ENCODE peak calls at places on chromosomes 1 and 21, in six cellular contexts. One of them, this sample, is unnamed.

GRCh38 chr21:15495965-15496364 is 233.8 kb upstream of the USP25 start:
- DNase-seq in HFF-Myc: peak; percentile 25
- DNase-seq in adrenal gland: no peak
- DNase-seq in LHCN-M2: peak; percentile 54
- DNase-seq in stimulated activated CD8-positive, alpha-beta memory T cell treated with anti-CD3 and anti-CD28 coated beads, Interleukin-4, amount 100 ng/mL, for 1 hour: no peak
- DNase-seq in stimulated activated naive CD8-positive, alpha-beta T cell treated with anti-CD3 and anti-CD28 coated beads, Interleukin-15, Interleukin-2, amounts not matched to agents 100 U/mL and 50 U/mL, for 24 hours: no peak
- DNase-seq in this sample: peak; percentile 6

GRCh38 chr1:205240118-205240517 is 12.4 kb downstream of the TMCC2 start:
- DNase-seq in HFF-Myc: no peak
- DNase-seq in adrenal gland: no peak
- DNase-seq in LHCN-M2: peak; percentile 76
- DNase-seq in stimulated activated CD8-positive, alpha-beta memory T cell treated with anti-CD3 and anti-CD28 coated beads, Interleukin-4, amount 100 ng/mL, for 1 hour: no peak
- DNase-seq in stimulated activated naive CD8-positive, alpha-beta T cell treated with anti-CD3 and anti-CD28 coated beads, Interleukin-15, Interleukin-2, amounts not matched to agents 100 U/mL and 50 U/mL, for 24 hours: no peak
- DNase-seq in this sample: no peak

GRCh38 chr1:70583522-70583921 is 172.5 kb downstream of the CTH start:
- DNase-seq in HFF-Myc: no peak
- DNase-seq in adrenal gland: no peak
- DNase-seq in LHCN-M2: no peak
- DNase-seq in stimulated activated CD8-positive, alpha-beta memory T cell treated with anti-CD3 and anti-CD28 coated beads, Interleukin-4, amount 100 ng/mL, for 1 hour: no peak
- DNase-seq in stimulated activated naive CD8-positive, alpha-beta T cell treated with anti-CD3 and anti-CD28 coated beads, Interleukin-15, Interleukin-2, amounts not matched to agents 100 U/mL and 50 U/mL, for 24 hours: no peak
- DNase-seq in this sample: no peak

GRCh38 chr1:178693368-178693767 is 31.7 kb upstream of the RALGPS2 start:
- DNase-seq in HFF-Myc: no peak
- DNase-seq in adrenal gland: no peak
- DNase-seq in LHCN-M2: peak; percentile 18
- DNase-seq in stimulated activated CD8-positive, alpha-beta memory T cell treated with anti-CD3 and anti-CD28 coated beads, Interleukin-4, amount 100 ng/mL, for 1 hour: no peak
- DNase-seq in stimulated activated naive CD8-positive, alpha-beta T cell treated with anti-CD3 and anti-CD28 coated beads, Interleukin-15, Interleukin-2, amounts not matched to agents 100 U/mL and 50 U/mL, for 24 hours: no peak
- DNase-seq in this sample: no peak

GRCh38 chr1:74570797-74571492 is 58.5 kb upstream of the LRRC53 start:
- DNase-seq in HFF-Myc: no peak
- DNase-seq in adrenal gland: no peak
- DNase-seq in LHCN-M2: no peak
- DNase-seq in stimulated activated CD8-positive, alpha-beta memory T cell treated with anti-CD3 and anti-CD28 coated beads, Interleukin-4, amount 100 ng/mL, for 1 hour: no peak
- DNase-seq in stimulated activated naive CD8-positive, alpha-beta T cell treated with anti-CD3 and anti-CD28 coated beads, Interleukin-15, Interleukin-2, amounts not matched to agents 100 U/mL and 50 U/mL, for 24 hours: no peak
- DNase-seq in this sample: no peak

GRCh38 chr21:14581902-14582457 is 35.9 kb upstream of the SAMSN1 start:
- DNase-seq in HFF-Myc: no peak
- DNase-seq in adrenal gland: no peak
- DNase-seq in LHCN-M2: no peak
- DNase-seq in stimulated activated CD8-positive, alpha-beta memory T cell treated with anti-CD3 and anti-CD28 coated beads, Interleukin-4, amount 100 ng/mL, for 1 hour: no peak
- DNase-seq in stimulated activated naive CD8-positive, alpha-beta T cell treated with anti-CD3 and anti-CD28 coated beads, Interleukin-15, Interleukin-2, amounts not matched to agents 100 U/mL and 50 U/mL, for 24 hours: no peak
- DNase-seq in this sample: no peak

GRCh38 chr1:43284065-43284464 is 1.3 kb downstream of the C1orf210 start:
- DNase-seq in HFF-Myc: no peak
- DNase-seq in adrenal gland: no peak
- DNase-seq in LHCN-M2: no peak
- DNase-seq in stimulated activated CD8-positive, alpha-beta memory T cell treated with anti-CD3 and anti-CD28 coated beads, Interleukin-4, amount 100 ng/mL, for 1 hour: no peak
- DNase-seq in stimulated activated naive CD8-positive, alpha-beta T cell treated with anti-CD3 and anti-CD28 coated beads, Interleukin-15, Interleukin-2, amounts not matched to agents 100 U/mL and 50 U/mL, for 24 hours: no peak
- DNase-seq in this sample: no peak

GRCh38 chr1:14815175-14815882 is 216.8 kb downstream of the KAZN start:
- DNase-seq in HFF-Myc: no peak
- DNase-seq in adrenal gland: no peak
- DNase-seq in LHCN-M2: no peak
- DNase-seq in stimulated activated CD8-positive, alpha-beta memory T cell treated with anti-CD3 and anti-CD28 coated beads, Interleukin-4, amount 100 ng/mL, for 1 hour: no peak
- DNase-seq in stimulated activated naive CD8-positive, alpha-beta T cell treated with anti-CD3 and anti-CD28 coated beads, Interleukin-15, Interleukin-2, amounts not matched to agents 100 U/mL and 50 U/mL, for 24 hours: no peak
- DNase-seq in this sample: no peak

GRCh38 chr21:43919871-43920801 is 55.1 kb downstream of the AGPAT3 start:
- DNase-seq in HFF-Myc: no peak
- DNase-seq in adrenal gland: no peak
- DNase-seq in LHCN-M2: no peak
- DNase-seq in stimulated activated CD8-positive, alpha-beta memory T cell treated with anti-CD3 and anti-CD28 coated beads, Interleukin-4, amount 100 ng/mL, for 1 hour: no peak
- DNase-seq in stimulated activated naive CD8-positive, alpha-beta T cell treated with anti-CD3 and anti-CD28 coated beads, Interleukin-15, Interleukin-2, amounts not matched to agents 100 U/mL and 50 U/mL, for 24 hours: no peak
- DNase-seq in this sample: no peak

GRCh38 chr21:34035619-34036354 is 37.6 kb upstream of the MRPS6 start:
- DNase-seq in HFF-Myc: no peak
- DNase-seq in adrenal gland: no peak
- DNase-seq in LHCN-M2: no peak
- DNase-seq in stimulated activated CD8-positive, alpha-beta memory T cell treated with anti-CD3 and anti-CD28 coated beads, Interleukin-4, amount 100 ng/mL, for 1 hour: no peak
- DNase-seq in stimulated activated naive CD8-positive, alpha-beta T cell treated with anti-CD3 and anti-CD28 coated beads, Interleukin-15, Interleukin-2, amounts not matched to agents 100 U/mL and 50 U/mL, for 24 hours: no peak
- DNase-seq in this sample: peak; percentile 69

GRCh38 chr1:241235236-241235897 is 121.6 kb downstream of the RGS7 start:
- DNase-seq in HFF-Myc: no peak
- DNase-seq in adrenal gland: no peak
- DNase-seq in LHCN-M2: peak; percentile 32
- DNase-seq in stimulated activated CD8-positive, alpha-beta memory T cell treated with anti-CD3 and anti-CD28 coated beads, Interleukin-4, amount 100 ng/mL, for 1 hour: no peak
- DNase-seq in stimulated activated naive CD8-positive, alpha-beta T cell treated with anti-CD3 and anti-CD28 coated beads, Interleukin-15, Interleukin-2, amounts not matched to agents 100 U/mL and 50 U/mL, for 24 hours: no peak
- DNase-seq in this sample: no peak

GRCh38 chr1:107196973-107197562 is 56.2 kb downstream of the NTNG1 start:
- DNase-seq in HFF-Myc: peak; percentile 12
- DNase-seq in adrenal gland: no peak
- DNase-seq in LHCN-M2: peak; percentile 21
- DNase-seq in stimulated activated CD8-positive, alpha-beta memory T cell treated with anti-CD3 and anti-CD28 coated beads, Interleukin-4, amount 100 ng/mL, for 1 hour: no peak
- DNase-seq in stimulated activated naive CD8-positive, alpha-beta T cell treated with anti-CD3 and anti-CD28 coated beads, Interleukin-15, Interleukin-2, amounts not matched to agents 100 U/mL and 50 U/mL, for 24 hours: peak; percentile 16
- DNase-seq in this sample: no peak

GRCh38 chr1:10779201-10779600 is 17.2 kb downstream of the CASZ1 start:
- DNase-seq in HFF-Myc: no peak
- DNase-seq in adrenal gland: no peak
- DNase-seq in LHCN-M2: no peak
- DNase-seq in stimulated activated CD8-positive, alpha-beta memory T cell treated with anti-CD3 and anti-CD28 coated beads, Interleukin-4, amount 100 ng/mL, for 1 hour: no peak
- DNase-seq in stimulated activated naive CD8-positive, alpha-beta T cell treated with anti-CD3 and anti-CD28 coated beads, Interleukin-15, Interleukin-2, amounts not matched to agents 100 U/mL and 50 U/mL, for 24 hours: no peak
- DNase-seq in this sample: peak; percentile 91

GRCh38 chr1:205810448-205811157 is 2.4 kb downstream of the SLC41A1 start:
- DNase-seq in HFF-Myc: no peak
- DNase-seq in adrenal gland: no peak
- DNase-seq in LHCN-M2: peak; percentile 9
- DNase-seq in stimulated activated CD8-positive, alpha-beta memory T cell treated with anti-CD3 and anti-CD28 coated beads, Interleukin-4, amount 100 ng/mL, for 1 hour: no peak
- DNase-seq in stimulated activated naive CD8-positive, alpha-beta T cell treated with anti-CD3 and anti-CD28 coated beads, Interleukin-15, Interleukin-2, amounts not matched to agents 100 U/mL and 50 U/mL, for 24 hours: no peak
- DNase-seq in this sample: no peak

GRCh38 chr1:211610779-211611556 is 32.0 kb upstream of the SLC30A1 start:
- DNase-seq in HFF-Myc: no peak
- DNase-seq in adrenal gland: no peak
- DNase-seq in LHCN-M2: no peak
- DNase-seq in stimulated activated CD8-positive, alpha-beta memory T cell treated with anti-CD3 and anti-CD28 coated beads, Interleukin-4, amount 100 ng/mL, for 1 hour: no peak
- DNase-seq in stimulated activated naive CD8-positive, alpha-beta T cell treated with anti-CD3 and anti-CD28 coated beads, Interleukin-15, Interleukin-2, amounts not matched to agents 100 U/mL and 50 U/mL, for 24 hours: no peak
- DNase-seq in this sample: no peak

GRCh38 chr1:102595106-102595505 is 513.2 kb downstream of the COL11A1 start:
- DNase-seq in HFF-Myc: no peak
- DNase-seq in adrenal gland: no peak
- DNase-seq in LHCN-M2: no peak
- DNase-seq in stimulated activated CD8-positive, alpha-beta memory T cell treated with anti-CD3 and anti-CD28 coated beads, Interleukin-4, amount 100 ng/mL, for 1 hour: no peak
- DNase-seq in stimulated activated naive CD8-positive, alpha-beta T cell treated with anti-CD3 and anti-CD28 coated beads, Interleukin-15, Interleukin-2, amounts not matched to agents 100 U/mL and 50 U/mL, for 24 hours: no peak
- DNase-seq in this sample: no peak

GRCh38 chr21:10272216-10272615 is 249.2 kb upstream of the TPTE start:
- DNase-seq in HFF-Myc: peak; percentile 6
- DNase-seq in adrenal gland: no peak
- DNase-seq in LHCN-M2: no peak
- DNase-seq in stimulated activated CD8-positive, alpha-beta memory T cell treated with anti-CD3 and anti-CD28 coated beads, Interleukin-4, amount 100 ng/mL, for 1 hour: no peak
- DNase-seq in stimulated activated naive CD8-positive, alpha-beta T cell treated with anti-CD3 and anti-CD28 coated beads, Interleukin-15, Interleukin-2, amounts not matched to agents 100 U/mL and 50 U/mL, for 24 hours: no peak
- DNase-seq in this sample: no peak

GRCh38 chr21:42513151-42513984 is at the start of gene SLC37A1:
- DNase-seq in HFF-Myc: no peak
- DNase-seq in adrenal gland: no peak
- DNase-seq in LHCN-M2: no peak
- DNase-seq in stimulated activated CD8-positive, alpha-beta memory T cell treated with anti-CD3 and anti-CD28 coated beads, Interleukin-4, amount 100 ng/mL, for 1 hour: no peak
- DNase-seq in stimulated activated naive CD8-positive, alpha-beta T cell treated with anti-CD3 and anti-CD28 coated beads, Interleukin-15, Interleukin-2, amounts not matched to agents 100 U/mL and 50 U/mL, for 24 hours: peak; percentile 52
- DNase-seq in this sample: no peak

GRCh38 chr1:71916894-71917293 is 365.4 kb downstream of the NEGR1 start:
- DNase-seq in HFF-Myc: no peak
- DNase-seq in adrenal gland: no peak
- DNase-seq in LHCN-M2: peak; percentile 2
- DNase-seq in stimulated activated CD8-positive, alpha-beta memory T cell treated with anti-CD3 and anti-CD28 coated beads, Interleukin-4, amount 100 ng/mL, for 1 hour: no peak
- DNase-seq in stimulated activated naive CD8-positive, alpha-beta T cell treated with anti-CD3 and anti-CD28 coated beads, Interleukin-15, Interleukin-2, amounts not matched to agents 100 U/mL and 50 U/mL, for 24 hours: no peak
- DNase-seq in this sample: no peak

GRCh38 chr1:150257624-150258274 is at the start of gene CA14:
- DNase-seq in HFF-Myc: no peak
- DNase-seq in adrenal gland: no peak
- DNase-seq in LHCN-M2: no peak
- DNase-seq in stimulated activated CD8-positive, alpha-beta memory T cell treated with anti-CD3 and anti-CD28 coated beads, Interleukin-4, amount 100 ng/mL, for 1 hour: no peak
- DNase-seq in stimulated activated naive CD8-positive, alpha-beta T cell treated with anti-CD3 and anti-CD28 coated beads, Interleukin-15, Interleukin-2, amounts not matched to agents 100 U/mL and 50 U/mL, for 24 hours: no peak
- DNase-seq in this sample: no peak

GRCh38 chr1:15501208-15502032 is 22.6 kb downstream of the CASP9 start:
- DNase-seq in HFF-Myc: no peak
- DNase-seq in adrenal gland: peak; percentile 73
- DNase-seq in LHCN-M2: peak; percentile 38
- DNase-seq in stimulated activated CD8-positive, alpha-beta memory T cell treated with anti-CD3 and anti-CD28 coated beads, Interleukin-4, amount 100 ng/mL, for 1 hour: no peak
- DNase-seq in stimulated activated naive CD8-positive, alpha-beta T cell treated with anti-CD3 and anti-CD28 coated beads, Interleukin-15, Interleukin-2, amounts not matched to agents 100 U/mL and 50 U/mL, for 24 hours: peak; percentile 71
- DNase-seq in this sample: peak; percentile 38

GRCh38 chr21:32884062-32884461 is 112.5 kb upstream of the PAXBP1 start:
- DNase-seq in HFF-Myc: no peak
- DNase-seq in adrenal gland: no peak
- DNase-seq in LHCN-M2: no peak
- DNase-seq in stimulated activated CD8-positive, alpha-beta memory T cell treated with anti-CD3 and anti-CD28 coated beads, Interleukin-4, amount 100 ng/mL, for 1 hour: no peak
- DNase-seq in stimulated activated naive CD8-positive, alpha-beta T cell treated with anti-CD3 and anti-CD28 coated beads, Interleukin-15, Interleukin-2, amounts not matched to agents 100 U/mL and 50 U/mL, for 24 hours: no peak
- DNase-seq in this sample: no peak

GRCh38 chr1:89987170-89987819 is 7.6 kb upstream of the ZNF326 start:
- DNase-seq in HFF-Myc: peak; percentile 81
- DNase-seq in adrenal gland: peak; percentile 65
- DNase-seq in LHCN-M2: peak; percentile 73
- DNase-seq in stimulated activated CD8-positive, alpha-beta memory T cell treated with anti-CD3 and anti-CD28 coated beads, Interleukin-4, amount 100 ng/mL, for 1 hour: no peak
- DNase-seq in stimulated activated naive CD8-positive, alpha-beta T cell treated with anti-CD3 and anti-CD28 coated beads, Interleukin-15, Interleukin-2, amounts not matched to agents 100 U/mL and 50 U/mL, for 24 hours: peak; percentile 40
- DNase-seq in this sample: peak; percentile 67

GRCh38 chr1:11560061-11560460 is 81.1 kb downstream of the DISP3 start:
- DNase-seq in HFF-Myc: no peak
- DNase-seq in adrenal gland: no peak
- DNase-seq in LHCN-M2: no peak
- DNase-seq in stimulated activated CD8-positive, alpha-beta memory T cell treated with anti-CD3 and anti-CD28 coated beads, Interleukin-4, amount 100 ng/mL, for 1 hour: no peak
- DNase-seq in stimulated activated naive CD8-positive, alpha-beta T cell treated with anti-CD3 and anti-CD28 coated beads, Interleukin-15, Interleukin-2, amounts not matched to agents 100 U/mL and 50 U/mL, for 24 hours: no peak
- DNase-seq in this sample: no peak

GRCh38 chr1:8742022-8742924 is 75.2 kb downstream of the RERE start:
- DNase-seq in HFF-Myc: no peak
- DNase-seq in adrenal gland: no peak
- DNase-seq in LHCN-M2: no peak
- DNase-seq in stimulated activated CD8-positive, alpha-beta memory T cell treated with anti-CD3 and anti-CD28 coated beads, Interleukin-4, amount 100 ng/mL, for 1 hour: no peak
- DNase-seq in stimulated activated naive CD8-positive, alpha-beta T cell treated with anti-CD3 and anti-CD28 coated beads, Interleukin-15, Interleukin-2, amounts not matched to agents 100 U/mL and 50 U/mL, for 24 hours: no peak
- DNase-seq in this sample: no peak

GRCh38 chr1:31583082-31583994 is 7.0 kb downstream of the TINAGL1 start:
- DNase-seq in HFF-Myc: no peak
- DNase-seq in adrenal gland: no peak
- DNase-seq in LHCN-M2: no peak
- DNase-seq in stimulated activated CD8-positive, alpha-beta memory T cell treated with anti-CD3 and anti-CD28 coated beads, Interleukin-4, amount 100 ng/mL, for 1 hour: no peak
- DNase-seq in stimulated activated naive CD8-positive, alpha-beta T cell treated with anti-CD3 and anti-CD28 coated beads, Interleukin-15, Interleukin-2, amounts not matched to agents 100 U/mL and 50 U/mL, for 24 hours: no peak
- DNase-seq in this sample: no peak

GRCh38 chr1:9069324-9070100 is at the start of gene SLC2A5:
- DNase-seq in HFF-Myc: no peak
- DNase-seq in adrenal gland: no peak
- DNase-seq in LHCN-M2: no peak
- DNase-seq in stimulated activated CD8-positive, alpha-beta memory T cell treated with anti-CD3 and anti-CD28 coated beads, Interleukin-4, amount 100 ng/mL, for 1 hour: no peak
- DNase-seq in stimulated activated naive CD8-positive, alpha-beta T cell treated with anti-CD3 and anti-CD28 coated beads, Interleukin-15, Interleukin-2, amounts not matched to agents 100 U/mL and 50 U/mL, for 24 hours: no peak
- DNase-seq in this sample: no peak

GRCh38 chr1:222631611-222632208 is 13.8 kb downstream of the MIA3 start:
- DNase-seq in HFF-Myc: no peak
- DNase-seq in adrenal gland: no peak
- DNase-seq in LHCN-M2: no peak
- DNase-seq in stimulated activated CD8-positive, alpha-beta memory T cell treated with anti-CD3 and anti-CD28 coated beads, Interleukin-4, amount 100 ng/mL, for 1 hour: no peak
- DNase-seq in stimulated activated naive CD8-positive, alpha-beta T cell treated with anti-CD3 and anti-CD28 coated beads, Interleukin-15, Interleukin-2, amounts not matched to agents 100 U/mL and 50 U/mL, for 24 hours: no peak
- DNase-seq in this sample: no peak

GRCh38 chr1:162983671-162984425 is 85.3 kb upstream of the RGS4 start:
- DNase-seq in HFF-Myc: no peak
- DNase-seq in adrenal gland: no peak
- DNase-seq in LHCN-M2: peak; percentile 28
- DNase-seq in stimulated activated CD8-positive, alpha-beta memory T cell treated with anti-CD3 and anti-CD28 coated beads, Interleukin-4, amount 100 ng/mL, for 1 hour: no peak
- DNase-seq in stimulated activated naive CD8-positive, alpha-beta T cell treated with anti-CD3 and anti-CD28 coated beads, Interleukin-15, Interleukin-2, amounts not matched to agents 100 U/mL and 50 U/mL, for 24 hours: no peak
- DNase-seq in this sample: no peak

GRCh38 chr1:112393634-112393976 is 2.4 kb upstream of the CTTNBP2NL start:
- DNase-seq in HFF-Myc: no peak
- DNase-seq in adrenal gland: no peak
- DNase-seq in LHCN-M2: no peak
- DNase-seq in stimulated activated CD8-positive, alpha-beta memory T cell treated with anti-CD3 and anti-CD28 coated beads, Interleukin-4, amount 100 ng/mL, for 1 hour: no peak
- DNase-seq in stimulated activated naive CD8-positive, alpha-beta T cell treated with anti-CD3 and anti-CD28 coated beads, Interleukin-15, Interleukin-2, amounts not matched to agents 100 U/mL and 50 U/mL, for 24 hours: no peak
- DNase-seq in this sample: no peak

GRCh38 chr1:119906927-119907652 is 10.8 kb upstream of the ADAM30 start:
- DNase-seq in HFF-Myc: no peak
- DNase-seq in adrenal gland: no peak
- DNase-seq in LHCN-M2: no peak
- DNase-seq in stimulated activated CD8-positive, alpha-beta memory T cell treated with anti-CD3 and anti-CD28 coated beads, Interleukin-4, amount 100 ng/mL, for 1 hour: no peak
- DNase-seq in stimulated activated naive CD8-positive, alpha-beta T cell treated with anti-CD3 and anti-CD28 coated beads, Interleukin-15, Interleukin-2, amounts not matched to agents 100 U/mL and 50 U/mL, for 24 hours: no peak
- DNase-seq in this sample: no peak

GRCh38 chr1:15825800-15826199 is 18.4 kb upstream of the UQCRHL start:
- DNase-seq in HFF-Myc: no peak
- DNase-seq in adrenal gland: no peak
- DNase-seq in LHCN-M2: no peak
- DNase-seq in stimulated activated CD8-positive, alpha-beta memory T cell treated with anti-CD3 and anti-CD28 coated beads, Interleukin-4, amount 100 ng/mL, for 1 hour: no peak
- DNase-seq in stimulated activated naive CD8-positive, alpha-beta T cell treated with anti-CD3 and anti-CD28 coated beads, Interleukin-15, Interleukin-2, amounts not matched to agents 100 U/mL and 50 U/mL, for 24 hours: no peak
- DNase-seq in this sample: no peak

GRCh38 chr1:183180634-183181056 is 5.4 kb upstream of the LAMC2 start:
- DNase-seq in HFF-Myc: peak; percentile 26
- DNase-seq in adrenal gland: no peak
- DNase-seq in LHCN-M2: peak; percentile 90
- DNase-seq in stimulated activated CD8-positive, alpha-beta memory T cell treated with anti-CD3 and anti-CD28 coated beads, Interleukin-4, amount 100 ng/mL, for 1 hour: no peak
- DNase-seq in stimulated activated naive CD8-positive, alpha-beta T cell treated with anti-CD3 and anti-CD28 coated beads, Interleukin-15, Interleukin-2, amounts not matched to agents 100 U/mL and 50 U/mL, for 24 hours: peak; percentile 15
- DNase-seq in this sample: peak; percentile 40

GRCh38 chr1:63663301-63663700 is 70.1 kb downstream of the PGM1 start:
- DNase-seq in HFF-Myc: no peak
- DNase-seq in adrenal gland: no peak
- DNase-seq in LHCN-M2: no peak
- DNase-seq in stimulated activated CD8-positive, alpha-beta memory T cell treated with anti-CD3 and anti-CD28 coated beads, Interleukin-4, amount 100 ng/mL, for 1 hour: no peak
- DNase-seq in stimulated activated naive CD8-positive, alpha-beta T cell treated with anti-CD3 and anti-CD28 coated beads, Interleukin-15, Interleukin-2, amounts not matched to agents 100 U/mL and 50 U/mL, for 24 hours: no peak
- DNase-seq in this sample: no peak

GRCh38 chr1:172219966-172220365 is 200.5 kb upstream of the C1orf105 start:
- DNase-seq in HFF-Myc: no peak
- DNase-seq in adrenal gland: no peak
- DNase-seq in LHCN-M2: peak; percentile 24
- DNase-seq in stimulated activated CD8-positive, alpha-beta memory T cell treated with anti-CD3 and anti-CD28 coated beads, Interleukin-4, amount 100 ng/mL, for 1 hour: no peak
- DNase-seq in stimulated activated naive CD8-positive, alpha-beta T cell treated with anti-CD3 and anti-CD28 coated beads, Interleukin-15, Interleukin-2, amounts not matched to agents 100 U/mL and 50 U/mL, for 24 hours: no peak
- DNase-seq in this sample: no peak

GRCh38 chr1:181100015-181100905 is 11.8 kb downstream of the IER5 start:
- DNase-seq in HFF-Myc: no peak
- DNase-seq in adrenal gland: no peak
- DNase-seq in LHCN-M2: no peak
- DNase-seq in stimulated activated CD8-positive, alpha-beta memory T cell treated with anti-CD3 and anti-CD28 coated beads, Interleukin-4, amount 100 ng/mL, for 1 hour: no peak
- DNase-seq in stimulated activated naive CD8-positive, alpha-beta T cell treated with anti-CD3 and anti-CD28 coated beads, Interleukin-15, Interleukin-2, amounts not matched to agents 100 U/mL and 50 U/mL, for 24 hours: peak; percentile 49
- DNase-seq in this sample: no peak

GRCh38 chr1:182642461-182642860 is 38.3 kb upstream of the RGS16 start:
- DNase-seq in HFF-Myc: no peak
- DNase-seq in adrenal gland: no peak
- DNase-seq in LHCN-M2: no peak
- DNase-seq in stimulated activated CD8-positive, alpha-beta memory T cell treated with anti-CD3 and anti-CD28 coated beads, Interleukin-4, amount 100 ng/mL, for 1 hour: no peak
- DNase-seq in stimulated activated naive CD8-positive, alpha-beta T cell treated with anti-CD3 and anti-CD28 coated beads, Interleukin-15, Interleukin-2, amounts not matched to agents 100 U/mL and 50 U/mL, for 24 hours: no peak
- DNase-seq in this sample: no peak

GRCh38 chr1:245332513-245332912 is 177.7 kb downstream of the KIF26B start:
- DNase-seq in HFF-Myc: no peak
- DNase-seq in adrenal gland: no peak
- DNase-seq in LHCN-M2: no peak
- DNase-seq in stimulated activated CD8-positive, alpha-beta memory T cell treated with anti-CD3 and anti-CD28 coated beads, Interleukin-4, amount 100 ng/mL, for 1 hour: no peak
- DNase-seq in stimulated activated naive CD8-positive, alpha-beta T cell treated with anti-CD3 and anti-CD28 coated beads, Interleukin-15, Interleukin-2, amounts not matched to agents 100 U/mL and 50 U/mL, for 24 hours: peak; percentile 58
- DNase-seq in this sample: no peak